ENCODE peak calls at places on chromosomes 13 and 19, in four cellular contexts. V, E, U and S are unnamed samples.

GRCh38 chr13:49371943-49372636 is 71.8 kb downstream of the CAB39L start:
- DNase-seq in V (no peak), E (no peak), U (no peak), S (no peak)

GRCh38 chr13:37429976-37430375 is 168.6 kb downstream of the POSTN start:
- DNase-seq in V (no peak), E (no peak), U (peak), S (no peak)

GRCh38 chr19:48390188-48391099 is 907 bp downstream of the KDELR1 start:
- DNase-seq in V (no peak), E (peak), U (peak), S (peak)

GRCh38 chr19:19732579-19733501 is at the start of gene ZNF14:
- DNase-seq in V (peak), E (peak), U (peak), S (peak)

GRCh38 chr13:90770334-90770733 is 577.2 kb upstream of the MIR17HG start:
- DNase-seq in V (no peak), E (no peak), U (no peak), S (no peak)

GRCh38 chr19:29515233-29515619 is 10.6 kb upstream of the VSTM2B start:
- DNase-seq in V (no peak), E (no peak), U (no peak), S (no peak)

GRCh38 chr13:51645154-51645650 is 60.9 kb downstream of the WDFY2 start:
- DNase-seq in V (peak), E (peak), U (peak), S (peak)

GRCh38 chr13:43432948-43433347 is 353.8 kb downstream of the ENOX1 start:
- DNase-seq in V (no peak), E (no peak), U (no peak), S (no peak)

GRCh38 chr13:91813255-91813654 is 414.8 kb downstream of the GPC5 start:
- DNase-seq in V (no peak), E (no peak), U (no peak), S (no peak)

GRCh38 chr19:13835791-13836723 is 40.8 kb downstream of the ZSWIM4 start:
- DNase-seq in V (no peak), E (peak), U (peak), S (no peak)

GRCh38 chr13:57629821-57630235 is 1.7 kb upstream of the PCDH17 start:
- DNase-seq in V (no peak), E (no peak), U (peak), S (peak)

GRCh38 chr13:22061371-22061805 is 390.5 kb downstream of the FGF9 start:
- DNase-seq in V (no peak), E (no peak), U (no peak), S (peak)

GRCh38 chr13:113420833-113421600 is 32.3 kb downstream of the ADPRHL1 start:
- DNase-seq in V (no peak), E (no peak), U (no peak), S (no peak)

GRCh38 chr19:41792513-41793413 is 3.6 kb upstream of the CEACAM3 start:
- DNase-seq in V (no peak), E (peak), U (peak), S (peak)

GRCh38 chr13:48783181-48783630 is 129.5 kb downstream of the CYSLTR2 start:
- DNase-seq in V (no peak), E (no peak), U (peak), S (no peak)

GRCh38 chr13:62209539-62209938 is 793.9 kb upstream of the PCDH20 start:
- DNase-seq in V (no peak), E (no peak), U (no peak), S (no peak)

GRCh38 chr19:7515471-7516226 is at the start of gene ZNF358:
- DNase-seq in V (no peak), E (peak), U (peak), S (no peak)

GRCh38 chr19:52200044-52200443 is 10.2 kb downstream of the PPP2R1A start:
- DNase-seq in V (no peak), E (no peak), U (peak), S (no peak)

GRCh38 chr19:13539332-13539731 is 33.1 kb upstream of the CACNA1A start:
- DNase-seq in V (no peak), E (no peak), U (no peak), S (no peak)

GRCh38 chr13:82698941-82699340 is 1183.3 kb downstream of the SLITRK1 start:
- DNase-seq in V (no peak), E (no peak), U (no peak), S (no peak)

GRCh38 chr13:110664074-110664473 is 41.8 kb downstream of the CARS2 start:
- DNase-seq in V (no peak), E (no peak), U (no peak), S (no peak)